ENCODE peak calls at places on chromosome 13, in ten cellular contexts. One of them, this sample, is unnamed.

GRCh38 chr13:78897200-78897599 is 238.2 kb upstream of the OBI1 start:
- DNase-seq in activated CD4-positive, alpha-beta T cell treated with anti-CD3 and anti-CD28 coated beads, Interleukin-2, amount 50 U/mL, for 24 hours: no peak
- DNase-seq in ACHN: no peak
- DNase-seq in T-helper 17 cell: no peak
- DNase-seq in KBM-7: no peak
- DNase-seq in A549: no peak
- DNase-seq in fibroblast of lung: no peak
- DNase-seq in CD8-positive, alpha-beta T cell: no peak
- DNase-seq in activated CD8-positive, alpha-beta memory T cell treated with anti-CD3 and anti-CD28 coated beads for 1 hour: no peak
- DNase-seq in EL: no peak
- DNase-seq in this sample: no peak

GRCh38 chr13:71605744-71606143 is 261.3 kb downstream of the DACH1 start:
- DNase-seq in activated CD4-positive, alpha-beta T cell treated with anti-CD3 and anti-CD28 coated beads, Interleukin-2, amount 50 U/mL, for 24 hours: no peak
- DNase-seq in ACHN: no peak
- DNase-seq in T-helper 17 cell: no peak
- DNase-seq in KBM-7: no peak
- DNase-seq in A549: no peak
- DNase-seq in fibroblast of lung: no peak
- DNase-seq in CD8-positive, alpha-beta T cell: no peak
- DNase-seq in activated CD8-positive, alpha-beta memory T cell treated with anti-CD3 and anti-CD28 coated beads for 1 hour: no peak
- DNase-seq in EL: no peak
- DNase-seq in this sample: no peak

GRCh38 chr13:57045816-57046691 is 94.7 kb upstream of the PRR20A start:
- DNase-seq in activated CD4-positive, alpha-beta T cell treated with anti-CD3 and anti-CD28 coated beads, Interleukin-2, amount 50 U/mL, for 24 hours: no peak
- DNase-seq in ACHN: no peak
- DNase-seq in T-helper 17 cell: no peak
- DNase-seq in KBM-7: no peak
- DNase-seq in A549: no peak
- DNase-seq in fibroblast of lung: no peak
- DNase-seq in CD8-positive, alpha-beta T cell: no peak
- DNase-seq in activated CD8-positive, alpha-beta memory T cell treated with anti-CD3 and anti-CD28 coated beads for 1 hour: no peak
- DNase-seq in EL: no peak
- DNase-seq in this sample: peak

GRCh38 chr13:112730157-112730671 is 40.4 kb downstream of the ATP11A start:
- DNase-seq in activated CD4-positive, alpha-beta T cell treated with anti-CD3 and anti-CD28 coated beads, Interleukin-2, amount 50 U/mL, for 24 hours: no peak
- DNase-seq in ACHN: no peak
- DNase-seq in T-helper 17 cell: no peak
- DNase-seq in KBM-7: no peak
- DNase-seq in A549: no peak
- DNase-seq in fibroblast of lung: no peak
- DNase-seq in CD8-positive, alpha-beta T cell: no peak
- DNase-seq in activated CD8-positive, alpha-beta memory T cell treated with anti-CD3 and anti-CD28 coated beads for 1 hour: no peak
- DNase-seq in EL: no peak
- DNase-seq in this sample: no peak

GRCh38 chr13:25905411-25906010 is 146.3 kb downstream of the SHISA2 start:
- DNase-seq in activated CD4-positive, alpha-beta T cell treated with anti-CD3 and anti-CD28 coated beads, Interleukin-2, amount 50 U/mL, for 24 hours: no peak
- DNase-seq in ACHN: no peak
- DNase-seq in T-helper 17 cell: no peak
- DNase-seq in KBM-7: no peak
- DNase-seq in A549: no peak
- DNase-seq in fibroblast of lung: no peak
- DNase-seq in CD8-positive, alpha-beta T cell: no peak
- DNase-seq in activated CD8-positive, alpha-beta memory T cell treated with anti-CD3 and anti-CD28 coated beads for 1 hour: no peak
- DNase-seq in EL: peak
- DNase-seq in this sample: no peak

GRCh38 chr13:113591750-113592149 is 7.2 kb downstream of the TFDP1 start:
- DNase-seq in activated CD4-positive, alpha-beta T cell treated with anti-CD3 and anti-CD28 coated beads, Interleukin-2, amount 50 U/mL, for 24 hours: no peak
- DNase-seq in ACHN: no peak
- DNase-seq in T-helper 17 cell: no peak
- DNase-seq in KBM-7: no peak
- DNase-seq in A549: no peak
- DNase-seq in fibroblast of lung: no peak
- DNase-seq in CD8-positive, alpha-beta T cell: no peak
- DNase-seq in activated CD8-positive, alpha-beta memory T cell treated with anti-CD3 and anti-CD28 coated beads for 1 hour: no peak
- DNase-seq in EL: no peak
- DNase-seq in this sample: no peak

GRCh38 chr13:90918551-90918950 is 428.9 kb upstream of the MIR17HG start:
- DNase-seq in activated CD4-positive, alpha-beta T cell treated with anti-CD3 and anti-CD28 coated beads, Interleukin-2, amount 50 U/mL, for 24 hours: no peak
- DNase-seq in ACHN: peak
- DNase-seq in T-helper 17 cell: no peak
- DNase-seq in KBM-7: no peak
- DNase-seq in A549: peak
- DNase-seq in fibroblast of lung: peak
- DNase-seq in CD8-positive, alpha-beta T cell: no peak
- DNase-seq in activated CD8-positive, alpha-beta memory T cell treated with anti-CD3 and anti-CD28 coated beads for 1 hour: no peak
- DNase-seq in EL: no peak
- DNase-seq in this sample: no peak

GRCh38 chr13:70889163-70889562 is 780.9 kb upstream of the KLHL1 start:
- DNase-seq in activated CD4-positive, alpha-beta T cell treated with anti-CD3 and anti-CD28 coated beads, Interleukin-2, amount 50 U/mL, for 24 hours: no peak
- DNase-seq in ACHN: no peak
- DNase-seq in T-helper 17 cell: no peak
- DNase-seq in KBM-7: no peak
- DNase-seq in A549: no peak
- DNase-seq in fibroblast of lung: no peak
- DNase-seq in CD8-positive, alpha-beta T cell: no peak
- DNase-seq in activated CD8-positive, alpha-beta memory T cell treated with anti-CD3 and anti-CD28 coated beads for 1 hour: no peak
- DNase-seq in EL: no peak
- DNase-seq in this sample: no peak

GRCh38 chr13:41648314-41648935 is 191.1 kb downstream of the RGCC start:
- DNase-seq in activated CD4-positive, alpha-beta T cell treated with anti-CD3 and anti-CD28 coated beads, Interleukin-2, amount 50 U/mL, for 24 hours: no peak
- DNase-seq in ACHN: no peak
- DNase-seq in T-helper 17 cell: no peak
- DNase-seq in KBM-7: no peak
- DNase-seq in A549: peak
- DNase-seq in fibroblast of lung: peak
- DNase-seq in CD8-positive, alpha-beta T cell: no peak
- DNase-seq in activated CD8-positive, alpha-beta memory T cell treated with anti-CD3 and anti-CD28 coated beads for 1 hour: no peak
- DNase-seq in EL: peak
- DNase-seq in this sample: peak

GRCh38 chr13:68063181-68063580 is 833.0 kb upstream of the PCDH9 start:
- DNase-seq in activated CD4-positive, alpha-beta T cell treated with anti-CD3 and anti-CD28 coated beads, Interleukin-2, amount 50 U/mL, for 24 hours: no peak
- DNase-seq in ACHN: no peak
- DNase-seq in T-helper 17 cell: no peak
- DNase-seq in KBM-7: no peak
- DNase-seq in A549: no peak
- DNase-seq in fibroblast of lung: no peak
- DNase-seq in CD8-positive, alpha-beta T cell: no peak
- DNase-seq in activated CD8-positive, alpha-beta memory T cell treated with anti-CD3 and anti-CD28 coated beads for 1 hour: no peak
- DNase-seq in EL: no peak
- DNase-seq in this sample: no peak

GRCh38 chr13:30743319-30744055 is 8.1 kb downstream of the ALOX5AP start:
- DNase-seq in activated CD4-positive, alpha-beta T cell treated with anti-CD3 and anti-CD28 coated beads, Interleukin-2, amount 50 U/mL, for 24 hours: no peak
- DNase-seq in ACHN: peak
- DNase-seq in T-helper 17 cell: no peak
- DNase-seq in KBM-7: no peak
- DNase-seq in A549: peak
- DNase-seq in fibroblast of lung: peak
- DNase-seq in CD8-positive, alpha-beta T cell: no peak
- DNase-seq in activated CD8-positive, alpha-beta memory T cell treated with anti-CD3 and anti-CD28 coated beads for 1 hour: no peak
- DNase-seq in EL: peak
- DNase-seq in this sample: peak

GRCh38 chr13:112814905-112815585 is 125.2 kb downstream of the ATP11A start:
- DNase-seq in activated CD4-positive, alpha-beta T cell treated with anti-CD3 and anti-CD28 coated beads, Interleukin-2, amount 50 U/mL, for 24 hours: no peak
- DNase-seq in ACHN: no peak
- DNase-seq in T-helper 17 cell: no peak
- DNase-seq in KBM-7: no peak
- DNase-seq in A549: no peak
- DNase-seq in fibroblast of lung: peak
- DNase-seq in CD8-positive, alpha-beta T cell: no peak
- DNase-seq in activated CD8-positive, alpha-beta memory T cell treated with anti-CD3 and anti-CD28 coated beads for 1 hour: no peak
- DNase-seq in EL: peak
- DNase-seq in this sample: no peak

GRCh38 chr13:62119739-62120700 is 704.4 kb upstream of the PCDH20 start:
- DNase-seq in activated CD4-positive, alpha-beta T cell treated with anti-CD3 and anti-CD28 coated beads, Interleukin-2, amount 50 U/mL, for 24 hours: no peak
- DNase-seq in ACHN: peak
- DNase-seq in T-helper 17 cell: no peak
- DNase-seq in KBM-7: peak
- DNase-seq in A549: no peak
- DNase-seq in fibroblast of lung: peak
- DNase-seq in CD8-positive, alpha-beta T cell: no peak
- DNase-seq in activated CD8-positive, alpha-beta memory T cell treated with anti-CD3 and anti-CD28 coated beads for 1 hour: no peak
- DNase-seq in EL: no peak
- DNase-seq in this sample: peak

GRCh38 chr13:45086484-45086883 is 33.8 kb upstream of the GTF2F2 start:
- DNase-seq in activated CD4-positive, alpha-beta T cell treated with anti-CD3 and anti-CD28 coated beads, Interleukin-2, amount 50 U/mL, for 24 hours: no peak
- DNase-seq in ACHN: no peak
- DNase-seq in T-helper 17 cell: no peak
- DNase-seq in KBM-7: no peak
- DNase-seq in A549: no peak
- DNase-seq in fibroblast of lung: peak
- DNase-seq in CD8-positive, alpha-beta T cell: no peak
- DNase-seq in activated CD8-positive, alpha-beta memory T cell treated with anti-CD3 and anti-CD28 coated beads for 1 hour: no peak
- DNase-seq in EL: peak
- DNase-seq in this sample: no peak

GRCh38 chr13:80924596-80924995 is 583.7 kb upstream of the SPRY2 start:
- DNase-seq in activated CD4-positive, alpha-beta T cell treated with anti-CD3 and anti-CD28 coated beads, Interleukin-2, amount 50 U/mL, for 24 hours: no peak
- DNase-seq in ACHN: no peak
- DNase-seq in T-helper 17 cell: no peak
- DNase-seq in KBM-7: no peak
- DNase-seq in A549: no peak
- DNase-seq in fibroblast of lung: peak
- DNase-seq in CD8-positive, alpha-beta T cell: no peak
- DNase-seq in activated CD8-positive, alpha-beta memory T cell treated with anti-CD3 and anti-CD28 coated beads for 1 hour: no peak
- DNase-seq in EL: no peak
- DNase-seq in this sample: no peak

GRCh38 chr13:59746291-59746962 is 417.3 kb downstream of the DIAPH3 start:
- DNase-seq in activated CD4-positive, alpha-beta T cell treated with anti-CD3 and anti-CD28 coated beads, Interleukin-2, amount 50 U/mL, for 24 hours: no peak
- DNase-seq in ACHN: no peak
- DNase-seq in T-helper 17 cell: no peak
- DNase-seq in KBM-7: no peak
- DNase-seq in A549: no peak
- DNase-seq in fibroblast of lung: peak
- DNase-seq in CD8-positive, alpha-beta T cell: no peak
- DNase-seq in activated CD8-positive, alpha-beta memory T cell treated with anti-CD3 and anti-CD28 coated beads for 1 hour: no peak
- DNase-seq in EL: peak
- DNase-seq in this sample: no peak

GRCh38 chr13:45974500-45974899 is 78.0 kb downstream of the ZC3H13 start:
- DNase-seq in activated CD4-positive, alpha-beta T cell treated with anti-CD3 and anti-CD28 coated beads, Interleukin-2, amount 50 U/mL, for 24 hours: no peak
- DNase-seq in ACHN: no peak
- DNase-seq in T-helper 17 cell: no peak
- DNase-seq in KBM-7: no peak
- DNase-seq in A549: no peak
- DNase-seq in fibroblast of lung: no peak
- DNase-seq in CD8-positive, alpha-beta T cell: no peak
- DNase-seq in activated CD8-positive, alpha-beta memory T cell treated with anti-CD3 and anti-CD28 coated beads for 1 hour: no peak
- DNase-seq in EL: no peak
- DNase-seq in this sample: no peak

GRCh38 chr13:76837811-76838210 is 48.4 kb downstream of the KCTD12 start:
- DNase-seq in activated CD4-positive, alpha-beta T cell treated with anti-CD3 and anti-CD28 coated beads, Interleukin-2, amount 50 U/mL, for 24 hours: no peak
- DNase-seq in ACHN: no peak
- DNase-seq in T-helper 17 cell: no peak
- DNase-seq in KBM-7: no peak
- DNase-seq in A549: no peak
- DNase-seq in fibroblast of lung: no peak
- DNase-seq in CD8-positive, alpha-beta T cell: no peak
- DNase-seq in activated CD8-positive, alpha-beta memory T cell treated with anti-CD3 and anti-CD28 coated beads for 1 hour: no peak
- DNase-seq in EL: no peak
- DNase-seq in this sample: no peak

GRCh38 chr13:112963641-112964040 is 5.4 kb upstream of the MCF2L start:
- DNase-seq in activated CD4-positive, alpha-beta T cell treated with anti-CD3 and anti-CD28 coated beads, Interleukin-2, amount 50 U/mL, for 24 hours: no peak
- DNase-seq in ACHN: no peak
- DNase-seq in T-helper 17 cell: no peak
- DNase-seq in KBM-7: no peak
- DNase-seq in A549: no peak
- DNase-seq in fibroblast of lung: no peak
- DNase-seq in CD8-positive, alpha-beta T cell: no peak
- DNase-seq in activated CD8-positive, alpha-beta memory T cell treated with anti-CD3 and anti-CD28 coated beads for 1 hour: no peak
- DNase-seq in EL: no peak
- DNase-seq in this sample: no peak

This sample was measured in LoVo.